ENCODE peak calls at places on chromosome 20, in eight cellular contexts. E, N, S, P, Y, R, G and K are unnamed samples.

GRCh38 chr20:43824279-43824678 is 90.4 kb upstream of the TOX2 start:
- DNase-seq in G (no peak), E (no peak), N (no peak), S (peak), Y (no peak), R (no peak), P (no peak), K (no peak)

GRCh38 chr20:35145141-35145564 is 2.0 kb downstream of the EDEM2 start:
- DNase-seq in S (peak), N (no peak), Y (no peak), G (peak), E (peak), R (peak), P (peak), K (peak)

GRCh38 chr20:50245561-50246366 is 55.1 kb downstream of the CEBPB start:
- DNase-seq in Y (no peak), E (peak), G (no peak), P (no peak), N (peak), R (no peak), S (peak), K (peak)

GRCh38 chr20:49570828-49571552 is 3.1 kb upstream of the PTGIS start:
- DNase-seq in N (no peak), Y (no peak), R (no peak), G (peak), S (peak), P (no peak), E (peak), K (no peak)

GRCh38 chr20:32539063-32539816 is 45.9 kb downstream of the NOL4L start:
- DNase-seq in G (no peak), R (no peak), E (no peak), Y (no peak), S (no peak), P (no peak), N (peak), K (no peak)

GRCh38 chr20:41428285-41428684 is 61.7 kb upstream of the EMILIN3 start:
- DNase-seq in Y (no peak), S (peak), E (peak), G (no peak), N (peak), P (no peak), R (no peak), K (peak)

GRCh38 chr20:5000263-5001173 is 792 bp downstream of the SLC23A2 start:
- DNase-seq in Y (peak), R (peak), P (peak), G (peak), E (no peak), N (peak), S (peak), K (peak)

GRCh38 chr20:3678893-3679720 is 2.7 kb downstream of the ADAM33 start:
- DNase-seq in S (peak), E (no peak), G (no peak), R (no peak), N (no peak), Y (no peak), P (no peak), K (peak)

GRCh38 chr20:35341366-35342028 is 49.3 kb upstream of the FAM83C start:
- DNase-seq in Y (no peak), E (no peak), G (no peak), N (no peak), R (no peak), P (no peak), S (no peak), K (peak)

GRCh38 chr20:43940518-43941225 is 26.0 kb downstream of the TOX2 start:
- DNase-seq in S (peak), Y (no peak), N (no peak), E (no peak), R (no peak), P (no peak), G (no peak), K (no peak)

GRCh38 chr20:58708246-58708931 is 15.8 kb downstream of the NPEPL1 start:
- DNase-seq in Y (peak), E (no peak), S (peak), G (no peak), R (no peak), P (no peak), N (no peak), K (no peak)

GRCh38 chr20:60310551-60310950 is 352.3 kb downstream of the CDH26 start:
- DNase-seq in E (no peak), R (no peak), G (no peak), N (no peak), Y (no peak), P (no peak), S (no peak), K (no peak)

GRCh38 chr20:48051810-48052491 is 266.7 kb upstream of the SULF2 start:
- DNase-seq in S (peak), E (peak), P (no peak), R (no peak), N (no peak), Y (no peak), G (peak), K (peak)

GRCh38 chr20:18571009-18571408 is 3.8 kb downstream of the SMIM26 start:
- DNase-seq in G (no peak), S (no peak), R (no peak), N (no peak), P (no peak), Y (no peak), E (no peak), K (no peak)
- TF ChIP-seq CTCF in G (no peak), S (no peak), R (no peak), N (no peak), P (no peak), Y (no peak), E (no peak), K (no peak)

GRCh38 chr20:15643713-15644112 is 929.5 kb downstream of the KIF16B start:
- DNase-seq in G (no peak), R (no peak), P (no peak), E (peak), Y (no peak), N (no peak), S (no peak), K (no peak)
- TF ChIP-seq CTCF in G (no peak), R (no peak), P (peak), E (peak), Y (no peak), N (peak), S (peak), K (peak)

GRCh38 chr20:24465730-24466129 is 3.7 kb upstream of the SYNDIG1 start:
- DNase-seq in S (no peak), P (no peak), Y (no peak), N (no peak), E (peak), G (no peak), R (no peak), K (peak)
- TF ChIP-seq CTCF in S (no peak), P (no peak), Y (no peak), N (no peak), E (no peak), G (no peak), R (no peak), K (no peak)

GRCh38 chr20:46311719-46312074 is 3.4 kb upstream of the CDH22 start:
- DNase-seq in S (no peak), P (no peak), Y (no peak), R (no peak), G (no peak), E (no peak), N (no peak), K (no peak)

GRCh38 chr20:46312945-46313861 is 4.9 kb upstream of the CDH22 start:
- DNase-seq in P (no peak), N (no peak), G (no peak), E (no peak), R (no peak), Y (no peak), S (no peak), K (no peak)

GRCh38 chr20:46309945-46310344 is 1.6 kb upstream of the CDH22 start:
- DNase-seq in N (no peak), E (no peak), G (no peak), R (no peak), Y (no peak), P (no peak), S (no peak), K (no peak)

GRCh38 chr20:46311039-46311650 is 2.8 kb upstream of the CDH22 start:
- DNase-seq in S (no peak), P (no peak), N (no peak), R (no peak), E (no peak), Y (no peak), G (no peak), K (no peak)

GRCh38 chr20:46312075-46312944 is 4.0 kb upstream of the CDH22 start:
- DNase-seq in P (no peak), G (no peak), S (no peak), R (no peak), Y (no peak), E (no peak), N (no peak), K (no peak)
- TF ChIP-seq CTCF in P (no peak), G (no peak), S (no peak), R (no peak), Y (no peak), E (no peak), N (no peak), K (no peak)

GRCh38 chr20:22815584-22815983 is 219.5 kb upstream of the SSTR4 start:
- DNase-seq in G (no peak), Y (no peak), R (no peak), N (no peak), P (no peak), E (no peak), S (no peak), K (no peak)
- TF ChIP-seq CTCF in G (no peak), Y (no peak), R (no peak), N (peak), P (no peak), E (peak), S (no peak), K (no peak)